ENCODE peak calls at places on chromosomes 7 and 10, in seven cellular contexts. U is HepG2, M is SW 1271, V is skeletal muscle cell, O is neuronal stem cell, C is NT2/D1, T is fibroblast of lung. Q is an unnamed sample.

GRCh38 chr7:44972562-44972961 is 6.3 kb downstream of the MYO1G start:
- DNase-seq in V (no peak), C (no peak), T (no peak), M (no peak), O (no peak), U (no peak), Q (no peak)

GRCh38 chr10:11024596-11024995 is 6.9 kb downstream of the CELF2 start:
- DNase-seq in U (no peak), C (no peak), V (no peak), O (no peak), M (no peak), T (peak), Q (no peak)

GRCh38 chr7:127717502-127718125 is 65.6 kb downstream of the SND1 start:
- DNase-seq in T (peak), U (no peak), O (no peak), M (no peak), C (no peak), V (no peak), Q (no peak)

GRCh38 chr10:79079490-79080355 is 11.0 kb downstream of the ZMIZ1 start:
- DNase-seq in T (peak), C (no peak), V (no peak), M (no peak), O (no peak), U (no peak), Q (no peak)

GRCh38 chr7:132049462-132050304 is 493.3 kb upstream of the PODXL start:
- DNase-seq in U (peak), T (no peak), V (no peak), C (peak), O (peak), M (no peak), Q (no peak)

GRCh38 chr10:44984671-44985101 is 6.1 kb upstream of the DEPP1 start:
- DNase-seq in O (no peak), U (no peak), T (no peak), M (no peak), C (no peak), V (no peak), Q (no peak)

GRCh38 chr10:3992374-3993178 is 207.6 kb upstream of the KLF6 start:
- DNase-seq in T (no peak), U (no peak), O (peak), C (no peak), M (no peak), V (no peak), Q (no peak)

GRCh38 chr7:46173526-46174191 is 252.6 kb upstream of the IGFBP3 start:
- DNase-seq in M (no peak), U (no peak), T (peak), O (no peak), V (no peak), C (no peak), Q (no peak)

GRCh38 chr10:6202098-6202683 is 541 bp upstream of the PFKFB3 start:
- DNase-seq in T (no peak), U (no peak), M (no peak), C (no peak), O (peak), V (no peak), Q (no peak)

GRCh38 chr10:51530540-51530939 is 168.9 kb downstream of the CSTF2T start:
- DNase-seq in V (no peak), M (no peak), T (no peak), C (no peak), U (no peak), O (no peak), Q (no peak)

GRCh38 chr7:8217200-8218068 is 44.5 kb downstream of the ICA1 start:
- DNase-seq in T (peak), O (peak), C (peak), V (no peak), M (peak), U (peak), Q (peak)

GRCh38 chr10:69994262-69994661 is 58.4 kb upstream of the MACROH2A2 start:
- DNase-seq in V (no peak), C (peak), U (peak), O (no peak), M (no peak), T (peak), Q (peak)

GRCh38 chr10:74314166-74314565 is 163.1 kb downstream of the ADK start:
- DNase-seq in T (no peak), O (no peak), V (no peak), C (no peak), U (no peak), M (no peak), Q (no peak)

GRCh38 chr10:89428873-89429272 is 14.5 kb downstream of the IFIT5 start:
- DNase-seq in C (no peak), O (no peak), V (no peak), M (no peak), U (no peak), T (peak), Q (no peak)

GRCh38 chr10:26437637-26438461 is at the start of gene APBB1IP:
- DNase-seq in U (no peak), V (no peak), C (no peak), O (no peak), T (peak), M (no peak), Q (peak)

GRCh38 chr7:95893484-95893883 is 121.1 kb downstream of the DYNC1I1 start:
- DNase-seq in M (no peak), O (no peak), V (no peak), T (no peak), U (no peak), C (no peak), Q (no peak)

GRCh38 chr7:98085674-98086073 is 21.0 kb upstream of the LMTK2 start:
- DNase-seq in V (no peak), T (no peak), O (no peak), U (no peak), C (no peak), M (no peak), Q (no peak)